ENCODE peak calls at places on chromosomes 6 and 20, in six cellular contexts. A is HCT116, P is GM12878, B is HepG2, Q is H1, X is K562. E is an unnamed sample.

GRCh38 chr20:63435552-63435951 is 36.9 kb downstream of the KCNQ2 start:
- DNase-seq in P (no peak), X (no peak), B (no peak), Q (no peak), A (no peak), E (no peak)

GRCh38 chr6:169254456-169255316 is 1.0 kb upstream of the THBS2 start:
- DNase-seq in A (no peak), P (no peak), Q (no peak), X (no peak), B (no peak), E (no peak)

GRCh38 chr6:140500864-140501263 is 1126.4 kb upstream of the CITED2 start:
- DNase-seq in X (no peak), B (no peak), A (no peak), P (no peak), Q (no peak), E (no peak)

GRCh38 chr20:3059489-3059888 is 11.9 kb upstream of the OXT start:
- DNase-seq in P (no peak), Q (no peak), X (no peak), A (no peak), B (no peak), E (no peak)

GRCh38 chr6:148887181-148887580 is 140.4 kb downstream of the UST start:
- DNase-seq in X (no peak), Q (no peak), P (no peak), A (no peak), B (no peak), E (no peak)

GRCh38 chr6:5471044-5471443 is 209.7 kb downstream of the FARS2 start:
- DNase-seq in X (peak; percentile 62), Q (no peak), P (peak; percentile 26), A (peak; percentile 19), B (peak; percentile 54), E (peak; percentile 53)

GRCh38 chr6:141677598-141678211 is 455.0 kb upstream of the GJE1 start:
- DNase-seq in X (no peak), Q (no peak), B (peak; percentile 43), A (peak; percentile 40), P (no peak), E (no peak)

GRCh38 chr20:61929971-61930666 is 135.6 kb downstream of the TAF4 start:
- DNase-seq in X (no peak), B (no peak), Q (peak; percentile 40), P (no peak), A (no peak), E (no peak)

GRCh38 chr6:41059569-41059968 is 6.6 kb downstream of the APOBEC2 start:
- DNase-seq in X (no peak), A (no peak), Q (no peak), P (no peak), B (no peak), E (no peak)

GRCh38 chr20:56088381-56088780 is 83.1 kb upstream of the CBLN4 start:
- DNase-seq in A (no peak), B (no peak), P (no peak), Q (no peak), X (no peak), E (no peak)

GRCh38 chr6:136751478-136751956 is 40.8 kb downstream of the MAP3K5 start:
- DNase-seq in A (no peak), P (peak; percentile 94), X (no peak), Q (no peak), B (no peak), E (no peak)

GRCh38 chr6:8659404-8660189 is 224.3 kb upstream of the SLC35B3 start:
- DNase-seq in B (no peak), Q (no peak), X (no peak), P (no peak), A (no peak), E (no peak)

GRCh38 chr6:158798311-158798710 is 20.9 kb downstream of the EZR start:
- DNase-seq in A (no peak), P (no peak), Q (no peak), B (no peak), X (no peak), E (no peak)

GRCh38 chr6:158803733-158804143 is 15.4 kb downstream of the EZR start:
- DNase-seq in P (no peak), X (no peak), B (no peak), A (no peak), Q (no peak), E (no peak)

GRCh38 chr6:158805698-158806373 is 13.3 kb downstream of the EZR start:
- DNase-seq in A (no peak), P (no peak), B (no peak), X (no peak), Q (no peak), E (no peak)

GRCh38 chr6:158799051-158799792 is 19.9 kb downstream of the EZR start:
- DNase-seq in Q (no peak), A (no peak), X (no peak), P (no peak), B (peak; percentile 72), E (peak; percentile 93)

DNA sequence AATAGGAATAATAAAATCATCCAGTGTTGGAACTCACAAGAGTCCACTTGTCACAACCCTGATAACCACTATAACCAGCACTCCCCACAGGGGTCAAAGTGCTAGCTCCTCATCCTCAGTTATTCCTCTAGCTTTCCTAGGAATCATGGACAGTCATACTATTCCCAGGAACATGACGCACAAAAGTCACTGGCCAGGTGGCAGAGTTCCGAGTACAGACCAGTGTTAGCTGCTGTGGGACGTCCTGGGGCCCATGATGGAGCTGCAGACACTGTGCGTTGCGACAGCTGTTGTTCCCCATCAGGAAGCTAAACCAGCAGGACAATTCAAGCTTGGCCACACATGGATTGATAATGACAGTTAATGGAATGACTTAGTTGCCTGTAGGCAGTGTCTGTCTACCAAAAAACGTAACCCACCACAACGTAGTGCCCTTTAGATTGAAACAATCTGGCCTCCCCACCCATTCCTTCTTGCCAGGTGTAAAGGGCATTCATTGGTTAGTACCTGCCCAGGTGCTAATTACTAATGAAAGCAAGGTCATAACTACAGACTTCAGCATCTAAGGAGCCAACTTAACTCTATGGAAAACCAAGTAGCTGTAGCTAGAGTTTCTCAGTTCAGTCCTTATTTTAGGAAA is 17.4 kb downstream of the EZR start:
- DNase-seq in B (no peak), Q (no peak), X (no peak), A (no peak), P (no peak), E (no peak)
- TF ChIP-seq POLR2AphosphoS5 in B (no peak), Q (peak; percentile 46), X (no peak), A (peak; percentile 54), P (peak; percentile 25), E (no peak)

GRCh38 chr6:87916446-87916845 is 131.2 kb upstream of the SPACA1 start:
- DNase-seq in Q (no peak), P (no peak), B (no peak), X (no peak), A (no peak), E (no peak)
- H3K9ac ChIP-seq in Q (no peak overlapping the region), P (no peak overlapping the region), B (no peak overlapping the region), X (no peak overlapping the region), A (no peak overlapping the region), E (no peak overlapping the region)

DNA sequence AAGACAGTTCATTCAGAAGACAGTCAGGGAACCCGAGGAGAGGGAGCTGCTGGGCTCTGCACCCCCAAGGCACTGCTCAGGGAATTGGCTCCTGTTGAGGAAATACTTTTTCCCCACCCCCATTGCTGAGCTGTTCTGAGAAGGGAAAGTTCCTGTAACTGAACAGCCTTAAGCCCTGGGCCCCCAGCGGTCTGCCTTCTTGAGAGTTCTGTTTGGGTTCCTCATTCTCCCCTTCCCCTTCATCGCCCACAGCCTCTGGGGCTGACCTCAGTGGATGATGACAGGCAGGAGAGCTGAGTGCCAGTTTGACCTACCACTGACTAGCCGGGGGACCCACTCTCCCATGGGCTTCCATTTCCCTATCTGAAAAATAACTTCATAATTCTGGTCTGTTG is 10.7 kb downstream of the HCK start:
- DNase-seq in A (no peak), X (no peak), P (peak; percentile 55), Q (no peak), B (no peak), E (no peak)
- TF ChIP-seq POLR2AphosphoS5 in A (no peak), X (no peak), P (no peak), Q (no peak), B (no peak), E (no peak)

GRCh38 chr6:124882580-124883393 is 79.5 kb upstream of the RNF217 start:
- DNase-seq in X (no peak), Q (no peak), P (no peak), A (no peak), B (no peak), E (peak; percentile 66)
- H3K9ac ChIP-seq in X (no peak overlapping the region), Q (no peak overlapping the region), P (no peak overlapping the region), A (no peak overlapping the region), B (no peak overlapping the region), E (no peak overlapping the region)

GRCh38 chr6:43090557-43090952 is 14.4 kb downstream of the PTK7 start:
- DNase-seq in A (no peak), B (no peak), P (no peak), Q (no peak), X (no peak), E (no peak)
- TF ChIP-seq POLR2AphosphoS5 in A (no peak), B (no peak), P (no peak), Q (no peak), X (no peak), E (no peak)

DNA sequence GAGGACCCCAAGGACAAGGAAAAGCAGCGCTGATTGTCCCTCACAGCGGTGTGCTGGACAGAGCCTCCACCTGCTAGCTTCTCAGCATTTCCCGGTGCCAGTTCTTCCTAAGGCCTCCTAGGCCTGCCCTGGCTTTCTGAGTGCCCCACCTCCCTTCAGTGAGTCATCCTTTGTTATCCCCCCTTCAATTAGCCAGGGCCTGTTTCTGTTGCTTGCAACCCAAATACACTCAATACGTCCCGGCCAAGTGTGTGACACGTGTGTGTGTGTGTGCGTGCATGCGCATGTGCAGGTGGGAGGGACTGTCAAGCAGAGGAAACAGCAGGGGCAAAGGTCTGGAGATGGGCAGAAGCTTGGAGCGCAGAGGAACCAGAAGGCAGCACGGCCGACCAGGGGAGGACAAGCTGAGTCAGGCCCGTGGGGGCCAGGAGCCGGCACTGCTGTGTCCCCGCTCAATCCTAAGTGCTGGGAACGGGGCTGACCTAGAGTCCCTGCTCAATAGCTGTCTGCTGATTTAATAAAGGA is 159.8 kb downstream of the PREX1 start:
- DNase-seq in X (no peak), B (peak; percentile 46), P (no peak), A (no peak), Q (no peak), E (no peak)
- H3K9ac ChIP-seq in X (no peak overlapping the region), B (no peak overlapping the region), P (no peak overlapping the region), A (no peak overlapping the region), Q (no peak overlapping the region), E (no peak overlapping the region)

GRCh38 chr6:39251406-39251805 is 22.1 kb upstream of the KCNK5 start:
- DNase-seq in P (no peak), B (no peak), X (no peak), A (no peak), Q (no peak), E (no peak)
- TF ChIP-seq POLR2AphosphoS5 in P (no peak), B (no peak), X (no peak), A (no peak), Q (no peak), E (no peak)

GRCh38 chr6:113067612-113068262 is 720.6 kb downstream of the RFPL4B start:
- DNase-seq in Q (no peak), A (no peak), P (no peak), B (no peak), X (no peak), E (no peak)
- H3K9ac ChIP-seq in Q (no peak overlapping the region), A (no peak overlapping the region), P (no peak overlapping the region), B (no peak overlapping the region), X (no peak overlapping the region), E (peak overlapping the region; percentile 8)